ENCODE peak calls at places on chromosomes 6 and 20, in ten cellular contexts. E is endothelial cell of umbilical vein, Y is ovary, C is A549, V is testis, P is HepG2, L is uterus, N is HCT116, D is IMR-90, U is spleen. M is an unnamed sample.

GRCh38 chr6:42696526-42697267 is 25.7 kb downstream of the PRPH2 start:
- DNase-seq in D (peak; percentile 71), U (no peak), E (no peak), V (peak; percentile 41), Y (no peak), L (peak; percentile 51), C (no peak), N (no peak), P (no peak), M (peak; percentile 23)

GRCh38 chr6:165439928-165440554 is 130.6 kb upstream of the C6orf118 start:
- DNase-seq in C (peak; percentile 69), E (peak; percentile 75), P (peak; percentile 21), Y (no peak), N (peak; percentile 34), L (no peak), D (peak; percentile 73), U (no peak), V (no peak), M (no peak)

GRCh38 chr6:84403545-84403944 is 176.1 kb upstream of the CEP162 start:
- DNase-seq in Y (no peak), U (no peak), C (no peak), N (no peak), D (no peak), P (no peak), L (no peak), V (no peak), E (no peak), M (no peak)

GRCh38 chr6:53725791-53726575 is 60.4 kb upstream of the KLHL31 start:
- DNase-seq in V (peak; percentile 86), U (peak; percentile 93), N (no peak), D (peak; percentile 69), P (peak; percentile 72), C (peak; percentile 74), E (peak; percentile 70), Y (peak; percentile 78), L (peak; percentile 67), M (peak; percentile 81)

GRCh38 chr6:73613806-73614536 is 39.8 kb downstream of the SLC17A5 start:
- DNase-seq in N (no peak), U (no peak), L (no peak), C (no peak), D (no peak), V (no peak), P (no peak), Y (no peak), E (no peak), M (no peak)

GRCh38 chr20:45034436-45034835 is 66.5 kb downstream of the KCNS1 start:
- DNase-seq in U (no peak), N (no peak), E (no peak), L (no peak), Y (no peak), C (no peak), V (no peak), P (no peak), D (no peak), M (no peak)

GRCh38 chr6:28867078-28867414 is 56.7 kb downstream of the TRIM27 start:
- DNase-seq in P (no peak), Y (no peak), L (no peak), N (no peak), U (no peak), D (peak; percentile 3), C (no peak), E (no peak), V (peak; percentile 55), M (no peak)

GRCh38 chr20:43722153-43722505 is 4.7 kb downstream of the GTSF1L start:
- DNase-seq in L (no peak), Y (no peak), V (no peak), E (no peak), P (no peak), U (no peak), C (no peak), N (no peak), D (no peak), M (no peak)

GRCh38 chr20:23456416-23456815 is 3.7 kb upstream of the CST11 start:
- DNase-seq in E (no peak), U (no peak), V (no peak), P (no peak), L (no peak), N (no peak), D (no peak), C (no peak), Y (no peak), M (no peak)

GRCh38 chr6:108616973-108617372 is 56.3 kb downstream of the FOXO3 start:
- DNase-seq in C (no peak), P (no peak), U (no peak), N (no peak), V (no peak), E (no peak), D (no peak), Y (no peak), L (no peak), M (no peak)

GRCh38 chr6:107864235-107864970 is 40.3 kb upstream of the SCML4 start:
- DNase-seq in E (no peak), V (no peak), L (no peak), D (no peak), U (no peak), P (no peak), Y (no peak), N (no peak), C (no peak), M (no peak)

GRCh38 chr20:46273701-46274100 is 34.6 kb downstream of the CDH22 start:
- DNase-seq in L (no peak), V (no peak), N (no peak), D (no peak), Y (no peak), C (no peak), U (no peak), P (no peak), E (no peak), M (no peak)

GRCh38 chr20:48772183-48772976 is 55.4 kb downstream of the PREX1 start:
- DNase-seq in Y (no peak), D (no peak), E (peak; percentile 50), C (no peak), V (peak; percentile 41), P (no peak), L (no peak), U (peak; percentile 90), N (no peak), M (peak; percentile 71)

GRCh38 chr6:74705451-74705850 is 500.4 kb downstream of the COL12A1 start:
- DNase-seq in C (no peak), U (no peak), V (no peak), P (no peak), Y (no peak), N (no peak), E (no peak), L (no peak), D (peak; percentile 13), M (no peak)

GRCh38 chr20:45303586-45304463 is 2.8 kb upstream of the RBPJL start:
- DNase-seq in U (no peak), E (no peak), L (no peak), V (no peak), N (no peak), C (no peak), Y (no peak), D (no peak), P (no peak), M (no peak)

GRCh38 chr6:32317532-32317931 is 54.2 kb downstream of the TSBP1 start:
- DNase-seq in U (no peak), V (no peak), E (no peak), C (no peak), N (no peak), Y (no peak), D (no peak), L (no peak), P (no peak), M (no peak)

GRCh38 chr6:106764353-106764980 is 135.1 kb downstream of the QRSL1 start:
- DNase-seq in V (no peak), E (no peak), Y (no peak), L (no peak), D (no peak), C (no peak), N (no peak), P (no peak), U (no peak), M (no peak)

GRCh38 chr6:24935753-24936152 is at the start of gene RIPOR2:
- DNase-seq in U (peak; percentile 93), N (no peak), E (no peak), C (peak; percentile 3), D (no peak), P (no peak), V (peak; percentile 23), Y (no peak), L (no peak), M (no peak)

DNA sequence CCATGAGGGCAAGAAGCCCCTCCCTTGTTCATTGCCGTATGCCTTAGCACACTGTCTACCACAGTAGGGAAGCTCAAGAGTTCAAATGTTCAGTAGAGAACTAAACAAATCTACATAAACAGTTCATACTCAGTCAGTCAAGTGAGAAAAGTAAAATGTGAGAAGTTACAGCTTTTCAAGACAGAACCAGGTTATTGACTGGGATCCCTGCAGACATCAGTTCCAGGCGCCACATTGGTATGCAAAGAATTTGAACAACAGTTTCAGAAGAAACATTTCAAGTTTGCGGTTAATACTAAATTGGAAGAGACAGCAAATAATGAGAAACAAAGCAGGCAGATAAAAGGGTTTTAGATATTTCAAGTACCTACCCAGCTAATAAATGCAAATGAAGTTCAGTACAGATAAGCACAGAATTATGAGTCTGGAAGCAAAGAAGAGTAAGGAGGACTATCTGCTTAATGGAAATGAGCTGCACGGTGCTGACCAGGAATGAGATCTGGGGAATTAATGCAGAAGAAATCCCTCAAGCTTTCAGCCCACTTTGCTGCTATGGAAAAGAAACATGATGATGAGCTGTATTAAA is 246.2 kb downstream of the HACE1 start:
- DNase-seq in N (no peak), C (no peak), L (no peak), Y (no peak), D (no peak), V (no peak), E (no peak), U (no peak), P (peak; percentile 15), M (no peak)
- TF ChIP-seq CTCF in N (no peak), C (no peak), L (no peak), Y (no peak), D (no peak), V (no peak), E (no peak), U (no peak), P (no peak), M (no peak)

GRCh38 chr6:2196079-2196679 is 49.2 kb downstream of the GMDS start:
- DNase-seq in V (peak; percentile 53), E (peak; percentile 88), P (peak; percentile 40), Y (no peak), N (peak; percentile 19), L (peak; percentile 37), U (no peak), D (peak; percentile 61), C (peak; percentile 41), M (no peak)
- TF ChIP-seq POLR2A in V (no peak), E (no peak), P (no peak), Y (no peak), N (no peak), L (no peak), U (no peak), D (no peak), C (no peak), M (no peak)

GRCh38 chr6:20931093-20931492 is 396.8 kb downstream of the CDKAL1 start:
- DNase-seq in L (no peak), Y (no peak), P (no peak), C (no peak), D (no peak), E (no peak), N (no peak), U (no peak), V (no peak), M (no peak)
- TF ChIP-seq CTCF in L (no peak), Y (no peak), P (no peak), C (no peak), D (no peak), E (no peak), N (no peak), U (no peak), V (no peak), M (no peak)

GRCh38 chr6:26159417-26160273 is 72.4 kb downstream of the HFE start:
- DNase-seq in U (no peak), Y (no peak), C (peak; percentile 33), D (no peak), V (no peak), P (no peak), N (no peak), E (peak; percentile 42), L (no peak), M (no peak)
- TF ChIP-seq POLR2A in U (peak; percentile 56), Y (no peak), C (no peak), D (no peak), V (no peak), P (no peak), N (no peak), E (no peak), L (no peak), M (peak; percentile 63)